ENCODE peak calls at places on chromosomes 4 and X, in six cellular contexts. J is colonic mucosa, H is H9, D is heart left ventricle, R is tibial artery, C is lower lobe of right lung. F is an unnamed sample.
A peak's percentile ranks its signal among the peaks of the same experiment; 100 is the strongest.

GRCh38 chr4:907691-908437 is 24.3 kb downstream of the GAK start:
- DNase-seq in J (no peak), H (no peak), D (no peak), R (no peak), C (no peak), F (no peak)

GRCh38 chr4:825063-825968 is 613 bp downstream of the CPLX1 start:
- DNase-seq in J (no peak), H (no peak), D (no peak), R (no peak), C (peak; percentile 13), F (no peak)

GRCh38 chr4:17490575-17491059 is 21.3 kb downstream of the QDPR start:
- DNase-seq in J (no peak), H (no peak), D (no peak), R (no peak), C (no peak), F (no peak)

GRCh38 chrX:53087378-53087777 is 5.2 kb downstream of the TSPYL2 start:
- DNase-seq in J (no peak), H (no peak), D (no peak), R (no peak), C (no peak), F (no peak)

GRCh38 chr4:177484613-177485021 is 42.4 kb upstream of the AGA start:
- DNase-seq in J (no peak), H (no peak), D (no peak), R (no peak), C (no peak), F (no peak)

GRCh38 chrX:64152857-64153256 is 52.7 kb downstream of the AMER1 start:
- DNase-seq in J (no peak), H (peak; percentile 64), D (no peak), R (no peak), C (no peak), F (no peak)

GRCh38 chr4:25552580-25553271 is 102.9 kb upstream of the SLC34A2 start:
- DNase-seq in J (peak; percentile 50), H (no peak), D (no peak), R (no peak), C (peak; percentile 82), F (no peak)

GRCh38 chrX:132023896-132024386 is 839 bp downstream of the STK26 start:
- DNase-seq in J (peak; percentile 43), H (peak; percentile 47), D (no peak), R (no peak), C (peak; percentile 56), F (peak; percentile 10)

GRCh38 chr4:101835121-101835904 is 44.8 kb downstream of the BANK1 start:
- DNase-seq in J (no peak), H (no peak), D (no peak), R (no peak), C (no peak), F (no peak)

GRCh38 chrX:103061486-103061885 is 2.5 kb downstream of the BEX1 start:
- DNase-seq in J (no peak), H (no peak), D (no peak), R (no peak), C (no peak), F (no peak)

GRCh38 chrX:53190363-53190960 is 34.5 kb downstream of the KDM5C start:
- DNase-seq in J (no peak), H (peak; percentile 64), D (no peak), R (no peak), C (no peak), F (no peak)

GRCh38 chr4:86928400-86929255 is 6.2 kb upstream of the AFF1 start:
- DNase-seq in J (no peak), H (peak; percentile 11), D (no peak), R (no peak), C (no peak), F (no peak)

GRCh38 chr4:69056921-69057562 is 39.2 kb upstream of the UGT2B7 start:
- DNase-seq in J (no peak), H (no peak), D (no peak), R (no peak), C (no peak), F (no peak)

GRCh38 chrX:124467202-124467601 is 120.8 kb downstream of the SH2D1A start:
- DNase-seq in J (no peak), H (no peak), D (no peak), R (no peak), C (no peak), F (no peak)

GRCh38 chr4:10172278-10173038 is 55.9 kb upstream of the WDR1 start:
- DNase-seq in J (no peak), H (no peak), D (peak; percentile 20), R (no peak), C (no peak), F (no peak)

GRCh38 chr4:11428701-11429571 is at the start of gene HS3ST1:
- DNase-seq in J (peak; percentile 91), H (peak; percentile 90), D (peak; percentile 82), R (peak; percentile 82), C (peak; percentile 87), F (peak; percentile 82)
- H3K27me3 ChIP-seq in J (no peaks in the 10 kb centered on the region), H (peaks cover 22% of the 10 kb centered on the region), D (peaks cover 24% of the 10 kb centered on the region), R (no peaks in the 10 kb centered on the region), C (peaks cover 32% of the 10 kb centered on the region), F (peaks cover 32% of the 10 kb centered on the region)

GRCh38 chr4:38180456-38180855 is 220.3 kb downstream of the PTTG2 start:
- DNase-seq in J (no peak), H (no peak), D (no peak), R (no peak), C (no peak), F (no peak)
- H3K4me1 ChIP-seq in J (no peaks in the 10 kb centered on the region), H (no peaks in the 10 kb centered on the region), D (peaks cover 26% of the 10 kb centered on the region), R (no peaks in the 10 kb centered on the region), C (peaks cover 41% of the 10 kb centered on the region), F (peaks cover 33% of the 10 kb centered on the region)

DNA sequence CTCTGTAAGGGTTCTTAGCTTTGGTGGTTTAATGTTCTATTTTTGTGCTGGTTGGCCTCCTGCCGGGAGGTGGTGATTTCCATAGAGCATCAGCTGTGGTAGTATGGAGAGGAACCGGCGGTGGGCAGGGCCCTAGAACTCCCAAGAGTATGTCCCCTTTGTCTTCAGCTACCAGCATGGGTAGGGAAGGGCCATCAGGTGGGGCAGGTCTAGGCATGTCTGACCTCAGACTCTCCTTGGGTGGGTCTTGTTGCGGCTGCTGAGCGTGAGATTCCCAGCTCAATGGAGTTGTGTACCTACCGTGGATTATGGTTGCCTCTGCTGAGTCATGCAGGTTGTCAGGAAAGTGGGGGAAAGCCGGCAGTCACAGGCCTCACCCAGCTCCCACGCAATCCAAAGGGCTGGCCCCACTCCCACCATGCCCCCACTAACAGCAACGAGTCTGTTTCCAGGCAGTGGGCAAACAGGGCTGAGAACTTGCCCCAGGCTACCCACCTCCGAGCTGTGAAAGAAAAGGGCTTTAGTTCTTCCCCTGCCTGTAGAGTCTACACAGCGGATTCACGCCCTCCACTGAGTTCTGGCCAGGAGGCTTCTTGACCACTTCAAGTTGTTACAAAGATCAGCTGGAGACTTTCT is 235.9 kb downstream of the RPA4 start:
- DNase-seq in J (no peak), H (no peak), D (no peak), R (no peak), C (no peak), F (no peak)
- H3K27me3 ChIP-seq in J (no peaks in the 10 kb centered on the region), H (no peaks in the 10 kb centered on the region), D (no peaks in the 10 kb centered on the region), R (no peaks in the 10 kb centered on the region), C (no peaks in the 10 kb centered on the region), F (no peaks in the 10 kb centered on the region)

GRCh38 chr4:6992728-6993655 is 50.2 kb upstream of the TADA2B start:
- DNase-seq in J (no peak), H (no peak), D (no peak), R (no peak), C (peak; percentile 58), F (no peak)

GRCh38 chr4:6991771-6992557 is 51.2 kb upstream of the TADA2B start:
- DNase-seq in J (no peak), H (no peak), D (peak; percentile 42), R (peak; percentile 39), C (no peak), F (no peak)

GRCh38 chr4:6989331-6989923 is 53.7 kb upstream of the TADA2B start:
- DNase-seq in J (no peak), H (no peak), D (no peak), R (no peak), C (no peak), F (no peak)

GRCh38 chr4:6990661-6991060 is 52.5 kb upstream of the TADA2B start:
- DNase-seq in J (no peak), H (no peak), D (no peak), R (no peak), C (no peak), F (no peak)

DNA sequence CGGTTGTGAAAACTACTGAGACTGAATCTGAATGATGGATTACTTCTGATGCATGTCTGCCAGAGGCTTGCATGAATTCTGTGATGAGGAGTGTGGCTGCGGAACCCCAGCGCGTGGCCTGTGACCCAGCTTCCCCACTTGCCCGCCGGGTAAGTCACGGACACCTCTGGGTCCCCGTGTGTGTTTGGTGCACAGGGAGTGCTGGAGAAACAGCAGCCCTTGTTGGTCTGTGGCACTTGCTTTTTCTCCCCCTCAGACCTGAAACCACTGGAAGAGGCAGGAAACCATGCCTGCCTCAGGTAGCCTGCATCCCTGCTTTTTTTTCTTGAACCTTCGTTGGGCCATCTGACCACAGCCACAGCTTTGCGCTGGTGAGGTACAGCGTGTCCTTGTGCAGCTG is 51.9 kb upstream of the TADA2B start:
- DNase-seq in J (no peak), H (no peak), D (no peak), R (no peak), C (no peak), F (no peak)
- H3K4me1 ChIP-seq in J (no peaks in the 10 kb centered on the region), H (peaks cover 5% of the 10 kb centered on the region), D (peaks cover 65% of the 10 kb centered on the region), R (peaks cover 14% of the 10 kb centered on the region), C (peaks cover 53% of the 10 kb centered on the region), F (peaks cover 69% of the 10 kb centered on the region)

GRCh38 chrX:138485767-138486166 is 225.8 kb downstream of the FGF13 start:
- DNase-seq in J (no peak), H (peak; percentile 58), D (no peak), R (no peak), C (no peak), F (no peak)
- H3K27me3 ChIP-seq in J (no peaks in the 10 kb centered on the region), H (no peaks in the 10 kb centered on the region), D (no peaks in the 10 kb centered on the region), R (no peaks in the 10 kb centered on the region), C (no peaks in the 10 kb centered on the region), F (no peaks in the 10 kb centered on the region)

GRCh38 chr4:139553751-139554670 is 2.0 kb downstream of the SETD7 start:
- DNase-seq in J (no peak), H (no peak), D (no peak), R (no peak), C (no peak), F (no peak)

GRCh38 chr4:139556071-139556734 is at the start of gene SETD7:
- DNase-seq in J (peak; percentile 80), H (peak; percentile 88), D (peak; percentile 82), R (peak; percentile 77), C (peak; percentile 84), F (peak; percentile 84)

GRCh38 chr4:139555073-139555704 is 830 bp downstream of the SETD7 start:
- DNase-seq in J (peak; percentile 92), H (peak; percentile 69), D (peak; percentile 93), R (peak; percentile 93), C (peak; percentile 89), F (peak; percentile 91)

GRCh38 chr4:139555705-139556070 is 331 bp downstream of the SETD7 start:
- DNase-seq in J (peak; percentile 56), H (no peak), D (peak; percentile 56), R (peak; percentile 44), C (peak; percentile 76), F (peak; percentile 57)

DNA sequence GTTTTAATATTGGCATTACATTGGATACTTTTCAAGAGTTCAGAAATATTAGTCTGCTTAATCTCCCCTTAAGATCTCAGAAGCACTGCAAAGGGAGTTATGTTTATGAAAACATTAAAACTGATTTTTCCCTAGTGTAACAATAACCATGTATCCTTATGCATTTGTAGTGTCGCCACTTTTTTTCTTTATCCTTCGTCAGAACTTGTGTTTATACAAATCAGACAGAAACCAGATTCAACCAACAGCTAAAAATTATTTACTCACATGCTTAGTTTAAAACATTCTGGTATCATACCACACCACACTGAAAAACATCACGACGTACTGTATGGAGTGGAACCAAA is 1.3 kb downstream of the SETD7 start:
- DNase-seq in J (no peak), H (no peak), D (no peak), R (no peak), C (no peak), F (no peak)
- H3K4me1 ChIP-seq in J (no peaks in the 10 kb centered on the region), H (no peaks in the 10 kb centered on the region), D (peaks cover 72% of the 10 kb centered on the region), R (peaks cover 28% of the 10 kb centered on the region), C (peaks cover 68% of the 10 kb centered on the region), F (peaks cover 88% of the 10 kb centered on the region)